ENCODE peak calls at places on chromosomes 7 and 10, in eight cellular contexts. P, F, X, Z, L, T, V and O are unnamed samples.
A peak's percentile ranks its signal among the peaks of the same experiment; 100 is the strongest.

GRCh38 chr10:60382946-60383681 is 6.6 kb downstream of the ANK3 start:
- DNase-seq in P (no peak), F (no peak), X (peak; percentile 77), Z (no peak), L (no peak), T (no peak), V (peak; percentile 36), O (no peak)

GRCh38 chr10:5951167-5951711 is 26.1 kb downstream of the IL15RA start:
- DNase-seq in P (peak; percentile 28), F (no peak), X (peak; percentile 60), Z (no peak), L (no peak), T (peak; percentile 62), V (peak; percentile 36), O (no peak)

GRCh38 chr7:40634118-40634517 is 499.3 kb downstream of the SUGCT start:
- DNase-seq in P (no peak), F (no peak), X (no peak), Z (no peak), L (no peak), T (no peak), V (no peak), O (no peak)

GRCh38 chr7:23022258-23022745 is 8.4 kb upstream of the HYCC1 start:
- DNase-seq in P (no peak), F (no peak), X (peak; percentile 90), Z (no peak), L (peak; percentile 61), T (no peak), V (peak; percentile 97), O (no peak)

GRCh38 chr10:72083234-72084093 is 4.9 kb downstream of the SPOCK2 start:
- DNase-seq in P (no peak), F (no peak), X (no peak), Z (no peak), L (no peak), T (no peak), V (no peak), O (no peak)

GRCh38 chr7:10468908-10469307 is 504.8 kb upstream of the PHF14 start:
- DNase-seq in P (no peak), F (no peak), X (no peak), Z (no peak), L (no peak), T (no peak), V (no peak), O (no peak)

GRCh38 chr7:41425926-41426325 is 277.0 kb downstream of the INHBA start:
- DNase-seq in P (no peak), F (no peak), X (peak; percentile 89), Z (no peak), L (no peak), T (no peak), V (peak; percentile 62), O (peak; percentile 18)

GRCh38 chr10:113023017-113023416 is 73.0 kb downstream of the TCF7L2 start:
- DNase-seq in P (no peak), F (no peak), X (no peak), Z (no peak), L (no peak), T (no peak), V (no peak), O (no peak)